ENCODE peak calls at places on chromosomes 13 and 19, in five cellular contexts. One of them, this sample, is unnamed.

GRCh38 chr19:40331052-40331451 is 17.1 kb downstream of the C19orf47 start:
- DNase-seq in neural progenitor cell: no peak
- DNase-seq in fibroblast of lung: no peak
- DNase-seq in kidney epithelial cell: no peak
- DNase-seq in AG10803: no peak
- DNase-seq in this sample: peak

GRCh38 chr13:113059891-113060290 is 45.7 kb upstream of the F7 start:
- DNase-seq in neural progenitor cell: no peak
- DNase-seq in fibroblast of lung: no peak
- DNase-seq in kidney epithelial cell: no peak
- DNase-seq in AG10803: no peak
- DNase-seq in this sample: no peak

GRCh38 chr19:58275564-58275963 is 3.2 kb upstream of the ZNF8 start:
- DNase-seq in fibroblast of lung: no peak
- DNase-seq in neural progenitor cell: no peak
- DNase-seq in kidney epithelial cell: no peak
- DNase-seq in AG10803: no peak
- DNase-seq in this sample: no peak

GRCh38 chr13:30616927-30617314 is 799 bp upstream of the USPL1 start:
- DNase-seq in fibroblast of lung: peak
- DNase-seq in neural progenitor cell: peak
- DNase-seq in AG10803: peak
- DNase-seq in kidney epithelial cell: peak
- DNase-seq in this sample: peak

GRCh38 chr13:110024646-110024980 is 238.2 kb upstream of the IRS2 start:
- DNase-seq in fibroblast of lung: no peak
- DNase-seq in neural progenitor cell: no peak
- DNase-seq in AG10803: no peak
- DNase-seq in kidney epithelial cell: no peak
- DNase-seq in this sample: no peak

GRCh38 chr13:25463496-25463895 is 91.7 kb downstream of the ATP8A2 start:
- DNase-seq in neural progenitor cell: no peak
- DNase-seq in AG10803: peak
- DNase-seq in fibroblast of lung: no peak
- DNase-seq in kidney epithelial cell: no peak
- DNase-seq in this sample: no peak

GRCh38 chr13:45280751-45281634 is 60.0 kb downstream of the TPT1 start:
- DNase-seq in neural progenitor cell: peak
- DNase-seq in AG10803: peak
- DNase-seq in kidney epithelial cell: peak
- DNase-seq in fibroblast of lung: peak
- DNase-seq in this sample: peak

GRCh38 chr19:47521473-47522180 is 6.8 kb upstream of the NAPA start:
- DNase-seq in neural progenitor cell: no peak
- DNase-seq in fibroblast of lung: no peak
- DNase-seq in AG10803: no peak
- DNase-seq in kidney epithelial cell: no peak
- DNase-seq in this sample: no peak

GRCh38 chr13:102825921-102826706 is 19.7 kb upstream of the ERCC5 start:
- DNase-seq in fibroblast of lung: peak
- DNase-seq in AG10803: peak
- DNase-seq in neural progenitor cell: no peak
- DNase-seq in kidney epithelial cell: peak
- DNase-seq in this sample: peak
- TF ChIP-seq CTCF in fibroblast of lung: peak
- TF ChIP-seq CTCF in AG10803: peak
- TF ChIP-seq CTCF in neural progenitor cell: no peak
- TF ChIP-seq CTCF in kidney epithelial cell: peak
- TF ChIP-seq CTCF in this sample: no peak

GRCh38 chr13:59728896-59729545 is 434.7 kb downstream of the DIAPH3 start:
- DNase-seq in neural progenitor cell: no peak
- DNase-seq in kidney epithelial cell: no peak
- DNase-seq in fibroblast of lung: no peak
- DNase-seq in AG10803: no peak
- DNase-seq in this sample: no peak

GRCh38 chr13:59730026-59730425 is 433.7 kb downstream of the DIAPH3 start:
- DNase-seq in fibroblast of lung: no peak
- DNase-seq in kidney epithelial cell: no peak
- DNase-seq in AG10803: no peak
- DNase-seq in neural progenitor cell: no peak
- DNase-seq in this sample: peak

GRCh38 chr13:59734393-59734792 is 429.3 kb downstream of the DIAPH3 start:
- DNase-seq in AG10803: no peak
- DNase-seq in fibroblast of lung: no peak
- DNase-seq in neural progenitor cell: peak
- DNase-seq in kidney epithelial cell: no peak
- DNase-seq in this sample: no peak
- H3K4me3 ChIP-seq in AG10803: no peak
- H3K4me3 ChIP-seq in fibroblast of lung: no peak
- H3K4me3 ChIP-seq in neural progenitor cell: no peak
- H3K4me3 ChIP-seq in kidney epithelial cell: no peak
- H3K4me3 ChIP-seq in this sample: no peak

GRCh38 chr19:18839465-18840287 is 7.9 kb downstream of the UPF1 start:
- DNase-seq in kidney epithelial cell: no peak
- DNase-seq in neural progenitor cell: no peak
- DNase-seq in fibroblast of lung: peak
- DNase-seq in AG10803: peak
- DNase-seq in this sample: no peak
- TF ChIP-seq CTCF in kidney epithelial cell: no peak
- TF ChIP-seq CTCF in neural progenitor cell: no peak
- TF ChIP-seq CTCF in fibroblast of lung: no peak
- TF ChIP-seq CTCF in AG10803: no peak
- TF ChIP-seq CTCF in this sample: no peak

DNA sequence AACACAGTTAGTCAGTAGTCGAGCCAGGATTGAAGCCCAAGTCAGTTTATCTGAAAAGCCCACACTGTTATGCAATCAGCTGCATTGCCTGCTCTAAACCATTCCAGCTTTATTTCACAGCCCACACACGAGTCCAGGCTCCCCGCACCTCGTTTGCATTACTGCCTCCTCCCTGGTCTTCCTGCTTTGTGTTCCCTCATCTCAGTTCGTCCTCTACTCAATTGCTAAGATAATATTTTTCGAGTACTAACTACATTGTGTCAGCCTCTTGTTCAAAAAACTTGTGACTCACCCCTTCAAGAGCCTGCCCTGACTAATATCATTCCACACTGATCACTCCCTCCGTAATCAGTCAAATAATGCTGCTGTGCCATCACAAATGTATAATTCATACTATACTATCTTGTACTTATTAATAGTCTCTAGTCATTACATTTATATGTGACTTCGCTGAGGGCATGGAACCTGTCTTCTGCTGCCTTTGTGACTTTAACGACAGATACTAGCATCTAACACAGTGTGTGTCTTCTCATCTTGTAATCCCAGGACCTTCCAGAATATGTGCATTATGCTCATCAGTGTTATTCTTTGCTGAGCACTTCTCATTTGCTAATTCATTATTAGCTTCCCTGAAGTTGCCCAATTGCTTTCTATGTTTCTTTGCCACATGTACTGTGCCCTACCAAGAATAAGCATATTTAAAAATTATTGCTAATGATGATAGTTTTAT is 26.2 kb upstream of the WDFY2 start:
- DNase-seq in neural progenitor cell: no peak
- DNase-seq in fibroblast of lung: peak
- DNase-seq in kidney epithelial cell: peak
- DNase-seq in AG10803: peak
- DNase-seq in this sample: peak
- H3K4me3 ChIP-seq in neural progenitor cell: no peak
- H3K4me3 ChIP-seq in fibroblast of lung: no peak
- H3K4me3 ChIP-seq in kidney epithelial cell: no peak
- H3K4me3 ChIP-seq in AG10803: peak
- H3K4me3 ChIP-seq in this sample: peak

DNA sequence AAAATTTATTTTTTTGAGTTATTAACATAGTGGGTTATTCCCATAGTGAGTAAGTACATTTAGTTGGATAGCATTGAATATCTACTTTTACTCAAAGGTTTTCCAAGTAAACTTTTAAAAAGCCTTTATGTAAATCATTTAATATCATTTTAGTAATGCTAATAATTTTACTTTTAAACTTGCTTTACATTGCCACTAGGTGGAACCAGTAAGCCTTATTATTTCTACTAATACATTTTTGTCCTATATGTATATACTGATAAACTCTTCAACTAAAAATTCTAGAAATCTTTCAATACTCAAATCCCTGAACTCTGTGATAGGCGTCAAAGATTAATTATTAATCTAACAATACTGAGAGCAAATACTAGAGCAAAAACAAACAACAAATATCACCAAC is 1709.2 kb upstream of the PCDH20 start:
- DNase-seq in kidney epithelial cell: no peak
- DNase-seq in AG10803: peak
- DNase-seq in fibroblast of lung: peak
- DNase-seq in neural progenitor cell: no peak
- DNase-seq in this sample: peak
- TF ChIP-seq CTCF in kidney epithelial cell: peak
- TF ChIP-seq CTCF in AG10803: peak
- TF ChIP-seq CTCF in fibroblast of lung: peak
- TF ChIP-seq CTCF in neural progenitor cell: peak
- TF ChIP-seq CTCF in this sample: no peak

This sample was measured in fibroblast of the aortic adventitia.